ENCODE peak calls at places on chromosomes 2 and 18, in six cellular contexts. Q is neural progenitor cell, F is tibial nerve, O is AG09309, B is nephron progenitor cell, J is epithelial cell of esophagus. P is an unnamed sample.

GRCh38 chr18:23229472-23229871 is 94.2 kb downstream of the CABLES1 start:
- DNase-seq in Q (no peak), F (no peak), O (peak; percentile 48), B (no peak), J (no peak), P (no peak)

GRCh38 chr2:584863-585823 is 92.1 kb downstream of the TMEM18 start:
- DNase-seq in Q (peak; percentile 16), F (no peak), O (no peak), B (no peak), J (no peak), P (no peak)

GRCh38 chr18:57807336-57808117 is 4.4 kb upstream of the ATP8B1 start:
- DNase-seq in Q (no peak), F (no peak), O (no peak), B (no peak), J (peak; percentile 20), P (no peak)

GRCh38 chr2:85888020-85888744 is 608 bp downstream of the ST3GAL5 start:
- DNase-seq in Q (peak; percentile 56), F (no peak), O (no peak), B (no peak), J (no peak), P (no peak)

GRCh38 chr18:56083097-56083865 is 495.3 kb upstream of the TCF4 start:
- DNase-seq in Q (peak; percentile 15), F (no peak), O (no peak), B (no peak), J (peak; percentile 17), P (no peak)

GRCh38 chr2:1672738-1673137 is 71.6 kb downstream of the PXDN start:
- DNase-seq in Q (no peak), F (no peak), O (no peak), B (no peak), J (no peak), P (no peak)

GRCh38 chr2:218257390-218257981 is 3.3 kb upstream of the GPBAR1 start:
- DNase-seq in Q (peak; percentile 70), F (no peak), O (no peak), B (peak; percentile 47), J (peak; percentile 56), P (no peak)

GRCh38 chr2:23375448-23375847 is 9.5 kb upstream of the KLHL29 start:
- DNase-seq in Q (peak; percentile 34), F (no peak), O (no peak), B (no peak), J (peak; percentile 62), P (no peak)

GRCh38 chr2:96993367-96993766 is 7.0 kb upstream of the FAM178B start:
- DNase-seq in Q (no peak), F (no peak), O (no peak), B (no peak), J (peak; percentile 50), P (no peak)

GRCh38 chr2:80378-80777 is 34.1 kb upstream of the FAM110C start:
- DNase-seq in Q (no peak), F (no peak), O (no peak), B (no peak), J (no peak), P (no peak)

GRCh38 chr18:10526211-10526949 is 553 bp downstream of the NAPG start:
- DNase-seq in Q (peak; percentile 77), F (peak; percentile 14), O (no peak), B (peak; percentile 77), J (peak; percentile 54), P (peak; percentile 27)

GRCh38 chr2:241908686-241909420 is 39.3 kb downstream of the RTP5 start:
- DNase-seq in Q (no peak), F (no peak), O (no peak), B (no peak), J (no peak), P (no peak)

GRCh38 chr2:96756788-96757476 is 3.8 kb upstream of the CNNM4 start:
- DNase-seq in Q (no peak), F (no peak), O (no peak), B (no peak), J (no peak), P (no peak)

GRCh38 chr2:119723784-119724467 is 35.8 kb upstream of the PTPN4 start:
- DNase-seq in Q (no peak), F (no peak), O (no peak), B (no peak), J (no peak), P (no peak)

GRCh38 chr2:86393521-86394490 is 47.4 kb upstream of the KDM3A start:
- DNase-seq in Q (no peak), F (no peak), O (no peak), B (no peak), J (peak; percentile 82), P (no peak)

GRCh38 chr2:187434342-187434785 is 13.7 kb downstream of the CALCRL start:
- DNase-seq in Q (no peak), F (no peak), O (no peak), B (no peak), J (peak; percentile 17), P (no peak)

GRCh38 chr2:150280255-150280654 is 207.2 kb downstream of the RND3 start:
- DNase-seq in Q (no peak), F (peak; percentile 90), O (peak; percentile 90), B (no peak), J (peak; percentile 84), P (no peak)

GRCh38 chr18:34364699-34365098 is 140.0 kb upstream of the NOL4 start:
- DNase-seq in Q (no peak), F (no peak), O (no peak), B (no peak), J (no peak), P (no peak)

GRCh38 chr2:133532919-133533318 is 35.3 kb downstream of the NCKAP5 start:
- DNase-seq in Q (no peak), F (no peak), O (peak; percentile 25), B (no peak), J (peak; percentile 83), P (no peak)

GRCh38 chr2:3349211-3349693 is 28.4 kb downstream of the EIPR1 start:
- DNase-seq in Q (no peak), F (no peak), O (no peak), B (no peak), J (peak; percentile 50), P (no peak)

GRCh38 chr2:40330086-40330485 is 121.8 kb downstream of the SLC8A1 start:
- DNase-seq in Q (no peak), F (no peak), O (no peak), B (no peak), J (no peak), P (no peak)

GRCh38 chr18:59383831-59384230 is 24.8 kb upstream of the LMAN1 start:
- DNase-seq in Q (peak; percentile 89), F (no peak), O (no peak), B (no peak), J (no peak), P (peak; percentile 96)

GRCh38 chr2:164328310-164328709 is 293.0 kb downstream of the GRB14 start:
- DNase-seq in Q (no peak), F (no peak), O (no peak), B (no peak), J (no peak), P (no peak)

GRCh38 chr2:219002395-219003266 is 9.4 kb upstream of the CRYBA2 start:
- DNase-seq in Q (peak; percentile 90), F (no peak), O (no peak), B (peak; percentile 82), J (peak; percentile 62), P (peak; percentile 71)

GRCh38 chr2:120576509-120577474 is 158.9 kb upstream of the GLI2 start:
- DNase-seq in Q (no peak), F (no peak), O (peak; percentile 14), B (no peak), J (peak; percentile 27), P (no peak)

GRCh38 chr18:55869965-55870585 is 282.1 kb upstream of the TCF4 start:
- DNase-seq in Q (no peak), F (peak; percentile 29), O (no peak), B (no peak), J (peak; percentile 49), P (no peak)

GRCh38 chr2:231991664-231992063 is 30.2 kb downstream of the DIS3L2 start:
- DNase-seq in Q (no peak), F (no peak), O (no peak), B (no peak), J (peak; percentile 22), P (no peak)

GRCh38 chr2:105888625-105889024 is 143.9 kb downstream of the NCK2 start:
- DNase-seq in Q (no peak), F (no peak), O (no peak), B (no peak), J (peak; percentile 29), P (no peak)

GRCh38 chr18:58785171-58785805 is 79.4 kb upstream of the ZNF532 start:
- DNase-seq in Q (no peak), F (no peak), O (peak; percentile 71), B (no peak), J (peak; percentile 99), P (no peak)

GRCh38 chr2:98532761-98533160 is 75.6 kb downstream of the COA5 start:
- DNase-seq in Q (no peak), F (no peak), O (no peak), B (no peak), J (no peak), P (no peak)

GRCh38 chr2:177797808-177798207 is 274.8 kb downstream of the PDE11A start:
- DNase-seq in Q (no peak), F (no peak), O (no peak), B (peak; percentile 8), J (no peak), P (no peak)

GRCh38 chr2:235229236-235229635 is 264.6 kb upstream of the AGAP1 start:
- DNase-seq in Q (no peak), F (no peak), O (no peak), B (no peak), J (no peak), P (no peak)

GRCh38 chr2:191299009-191299408 is 53.8 kb downstream of the MYO1B start:
- DNase-seq in Q (no peak), F (no peak), O (no peak), B (no peak), J (no peak), P (no peak)
- TF ChIP-seq CTCF in Q (peak; percentile 33), F (no peak), O (peak; percentile 47), B (no peak), J (no peak), P (peak; percentile 42)

DNA sequence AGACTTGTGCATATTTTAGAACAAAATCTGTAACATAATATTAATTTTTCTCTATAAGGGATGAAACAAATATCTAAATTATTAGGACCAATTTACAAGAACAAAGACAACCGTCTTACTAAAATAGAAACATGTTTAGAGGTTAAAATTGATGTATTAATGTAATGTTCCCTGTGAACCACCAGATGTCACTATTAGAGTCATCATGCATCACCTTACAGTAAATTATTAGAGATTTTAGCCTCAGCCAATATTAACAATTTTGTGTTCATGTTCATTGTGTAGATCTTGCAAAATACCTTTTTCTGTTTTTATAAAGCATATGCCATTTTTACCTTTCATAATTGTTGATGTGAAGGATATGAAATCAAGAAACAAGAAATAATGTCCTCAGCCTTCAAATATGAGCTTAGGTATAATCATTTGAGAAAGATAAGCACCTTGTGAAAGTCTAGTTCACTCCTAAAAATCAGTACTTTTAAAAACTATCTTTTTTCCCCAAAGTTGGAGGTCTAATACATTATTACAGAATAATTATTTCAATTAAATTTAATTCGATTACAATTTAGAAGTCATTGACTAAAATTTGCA is 344.3 kb upstream of the KCNH7 start:
- DNase-seq in Q (no peak), F (no peak), O (no peak), B (no peak), J (peak; percentile 38), P (no peak)
- TF ChIP-seq CTCF in Q (peak; percentile 83), F (peak; percentile 53), O (peak; percentile 38), B (peak; percentile 67), J (peak; percentile 58), P (peak; percentile 67)

GRCh38 chr2:203989536-203989935 is 53.0 kb downstream of the ICOS start:
- DNase-seq in Q (no peak), F (no peak), O (no peak), B (no peak), J (no peak), P (no peak)
- TF ChIP-seq CTCF in Q (no peak), F (no peak), O (no peak), B (no peak), J (no peak), P (no peak)

GRCh38 chr2:8133331-8133730 is 548.5 kb upstream of the ID2 start:
- DNase-seq in Q (no peak), F (no peak), O (no peak), B (no peak), J (no peak), P (no peak)
- TF ChIP-seq CTCF in Q (no peak), F (no peak), O (no peak), B (no peak), J (no peak), P (no peak)